ENCODE peak calls at places on chromosomes 2 and 18, in ten cellular contexts. E is PC-9, W is OCI-LY7, I is hepatocyte, D is GM23338, Q is HCT116, C is MM.1S, B is PC-3, Y is GM23248, F is SK-N-SH. N is an unnamed sample.

GRCh38 chr18:26504831-26505230 is 43.5 kb downstream of the KCTD1 start:
- DNase-seq in F (no peak), E (no peak), I (no peak), W (no peak), Q (no peak), B (peak; percentile 42), Y (no peak), C (no peak), D (no peak), N (no peak)

GRCh38 chr18:13112982-13113381 is 105.6 kb upstream of the LDLRAD4 start:
- DNase-seq in D (peak; percentile 85), C (no peak), E (no peak), B (peak; percentile 26), Q (peak; percentile 2), W (no peak), Y (peak; percentile 55), F (peak; percentile 84), I (peak; percentile 81), N (no peak)

GRCh38 chr2:238939074-238939473 is 91.2 kb downstream of the TWIST2 start:
- DNase-seq in D (no peak), Y (peak; percentile 78), I (no peak), E (no peak), F (no peak), C (no peak), W (no peak), Q (no peak), B (no peak), N (no peak)

GRCh38 chr2:238108423-238109201 is 8.5 kb downstream of the ESPNL start:
- DNase-seq in Q (no peak), Y (no peak), I (peak; percentile 3), B (no peak), W (peak; percentile 94), C (peak; percentile 72), E (no peak), F (peak; percentile 51), D (peak; percentile 60), N (peak; percentile 76)

GRCh38 chr18:59029663-59030421 is 109.8 kb upstream of the SEC11C start:
- DNase-seq in D (no peak), B (no peak), W (no peak), F (no peak), E (no peak), Y (no peak), I (no peak), Q (no peak), C (no peak), N (no peak)

GRCh38 chr18:39692367-39693011 is 2126.9 kb upstream of the CELF4 start:
- DNase-seq in B (no peak), E (no peak), I (no peak), W (no peak), F (no peak), Q (no peak), D (peak; percentile 33), C (no peak), Y (no peak), N (no peak)

GRCh38 chr2:42045956-42046748 is 1.7 kb upstream of the PKDCC start:
- DNase-seq in D (no peak), Y (no peak), W (no peak), Q (no peak), F (peak; percentile 85), E (no peak), B (no peak), C (no peak), I (no peak), N (no peak)

GRCh38 chr2:73969356-73969755 is 15.4 kb upstream of the TET3 start:
- DNase-seq in D (no peak), B (no peak), F (no peak), E (no peak), I (no peak), W (no peak), Q (no peak), C (no peak), Y (peak; percentile 46), N (no peak)

GRCh38 chr2:241354668-241355658 is 1.1 kb upstream of the FARP2 start:
- DNase-seq in W (peak; percentile 75), I (peak; percentile 91), B (peak; percentile 66), C (peak; percentile 74), D (peak; percentile 88), F (peak; percentile 64), Y (peak; percentile 36), E (peak; percentile 76), Q (peak; percentile 81), N (peak; percentile 91)

GRCh38 chr18:22412502-22412901 is 5.2 kb downstream of the CTAGE1 start:
- DNase-seq in D (no peak), B (no peak), C (no peak), W (no peak), F (no peak), I (no peak), Q (no peak), Y (peak; percentile 83), E (peak; percentile 69), N (no peak)

DNA sequence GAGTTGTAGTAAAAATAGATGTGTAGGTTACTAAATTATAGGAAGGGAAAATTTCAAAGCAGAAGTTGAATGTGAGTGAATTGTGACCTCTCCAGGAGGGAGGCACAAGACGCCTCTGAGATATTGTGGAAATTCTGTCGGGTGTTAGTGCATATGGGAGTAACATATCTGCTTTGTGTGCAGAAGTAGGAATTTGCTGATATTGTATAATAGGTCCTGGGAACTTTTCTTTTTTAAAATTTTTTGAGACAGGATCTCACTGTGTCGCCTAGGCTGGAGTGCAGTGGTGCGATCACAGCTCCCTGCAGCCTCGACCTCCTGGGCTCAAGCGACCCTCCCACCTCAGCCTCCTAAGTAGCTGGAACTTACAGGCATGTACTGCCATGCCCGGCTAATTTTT is 34.7 kb downstream of the UBXN4 start:
- DNase-seq in D (no peak), F (no peak), Q (no peak), W (no peak), E (no peak), C (no peak), I (no peak), B (no peak), Y (no peak), N (no peak)
- H3K9me2 ChIP-seq in D (no peaks in the 10 kb centered on the region), F (no peaks in the 10 kb centered on the region), Q (no peaks in the 10 kb centered on the region), W (no peaks in the 10 kb centered on the region), E (no peaks in the 10 kb centered on the region), C (no peaks in the 10 kb centered on the region), I (no peaks in the 10 kb centered on the region), B (no peaks in the 10 kb centered on the region), Y (no peaks in the 10 kb centered on the region), N (no peaks in the 10 kb centered on the region)

GRCh38 chr2:162734866-162735265 is 103.7 kb downstream of the KCNH7 start:
- DNase-seq in C (peak; percentile 58), F (no peak), E (no peak), Q (no peak), W (no peak), Y (no peak), B (no peak), D (no peak), I (no peak), N (no peak)

GRCh38 chr2:162734287-162734686 is 104.3 kb downstream of the KCNH7 start:
- DNase-seq in B (no peak), Q (no peak), D (no peak), I (no peak), E (no peak), F (no peak), Y (no peak), W (no peak), C (no peak), N (no peak)

GRCh38 chr2:162731917-162732804 is 106.4 kb downstream of the KCNH7 start:
- DNase-seq in C (peak; percentile 90), I (no peak), B (no peak), D (no peak), F (no peak), Y (no peak), E (no peak), Q (no peak), W (no peak), N (no peak)

GRCh38 chr2:162732946-162733698 is 105.4 kb downstream of the KCNH7 start:
- DNase-seq in W (no peak), Y (no peak), C (peak; percentile 60), Q (no peak), F (no peak), D (peak; percentile 51), I (peak; percentile 32), E (peak; percentile 70), B (peak; percentile 82), N (no peak)

GRCh38 chr2:162729469-162729868 is 109.1 kb downstream of the KCNH7 start:
- DNase-seq in E (no peak), Q (no peak), B (no peak), F (no peak), C (no peak), W (no peak), Y (no peak), D (no peak), I (no peak), N (no peak)
- H3K4me1 ChIP-seq in E (peaks cover 15% of the 10 kb centered on the region), Q (no peaks in the 10 kb centered on the region), B (peaks cover 11% of the 10 kb centered on the region), F (no peaks in the 10 kb centered on the region), C (peaks cover 19% of the 10 kb centered on the region), W (no peaks in the 10 kb centered on the region), Y (no peaks in the 10 kb centered on the region), D (peaks cover 9% of the 10 kb centered on the region), I (no peaks in the 10 kb centered on the region), N (no peaks in the 10 kb centered on the region)

GRCh38 chr2:133511679-133512078 is 56.6 kb downstream of the NCKAP5 start:
- DNase-seq in F (no peak), W (no peak), I (no peak), B (no peak), D (no peak), E (no peak), C (no peak), Y (no peak), Q (no peak), N (no peak)

GRCh38 chr2:133509777-133510176 is 58.5 kb downstream of the NCKAP5 start:
- DNase-seq in Q (no peak), W (no peak), F (no peak), E (no peak), C (no peak), I (no peak), Y (no peak), D (no peak), B (peak; percentile 51), N (no peak)

GRCh38 chr2:133512121-133512520 is 56.1 kb downstream of the NCKAP5 start:
- DNase-seq in Q (no peak), I (no peak), Y (no peak), F (no peak), C (no peak), E (no peak), D (no peak), B (no peak), W (no peak), N (no peak)

GRCh38 chr2:133516405-133517028 is 51.7 kb downstream of the NCKAP5 start:
- DNase-seq in Q (no peak), D (no peak), Y (no peak), B (no peak), C (no peak), W (no peak), F (no peak), E (no peak), I (no peak), N (no peak)

GRCh38 chr2:133513893-133514292 is 54.4 kb downstream of the NCKAP5 start:
- DNase-seq in C (no peak), F (no peak), Y (no peak), E (no peak), I (no peak), B (no peak), W (no peak), Q (no peak), D (no peak), N (no peak)
- H3K9me2 ChIP-seq in C (no peaks in the 10 kb centered on the region), F (no peaks in the 10 kb centered on the region), Y (no peaks in the 10 kb centered on the region), E (no peaks in the 10 kb centered on the region), I (no peaks in the 10 kb centered on the region), B (no peaks in the 10 kb centered on the region), W (no peaks in the 10 kb centered on the region), Q (no peaks in the 10 kb centered on the region), D (no peaks in the 10 kb centered on the region), N (no peaks in the 10 kb centered on the region)

GRCh38 chr2:220273082-220273481 is 645.7 kb downstream of the SLC4A3 start:
- DNase-seq in W (no peak), B (peak; percentile 80), Y (no peak), C (no peak), D (no peak), Q (no peak), F (no peak), I (no peak), E (peak; percentile 53), N (no peak)
- H3K4me1 ChIP-seq in W (no peaks in the 10 kb centered on the region), B (peaks cover 58% of the 10 kb centered on the region), Y (peaks cover 44% of the 10 kb centered on the region), C (no peaks in the 10 kb centered on the region), D (peaks cover 19% of the 10 kb centered on the region), Q (peaks cover 27% of the 10 kb centered on the region), F (no peaks in the 10 kb centered on the region), I (peaks cover 26% of the 10 kb centered on the region), E (peaks cover 40% of the 10 kb centered on the region), N (no peaks in the 10 kb centered on the region)